ENCODE peak calls at places on chromosomes 13 and 19, in eight cellular contexts. P is mammary epithelial cell; C is hepatocyte; S is DMS79; R is heart left ventricle; Y is GM12864; I is Jurkat, Clone E6-1; J is amygdala. E is an unnamed sample.

GRCh38 chr13:79861731-79862130 is 380.8 kb downstream of the NDFIP2 start:
- DNase-seq in R (no peak), J (no peak), C (peak), Y (no peak), S (no peak), P (no peak), I (no peak), E (no peak)

GRCh38 chr19:30602661-30603322 is 230.6 kb downstream of the ZNF536 start:
- DNase-seq in Y (no peak), S (no peak), J (no peak), P (no peak), C (no peak), I (no peak), R (no peak), E (no peak)

GRCh38 chr13:60463787-60464186 is 66.8 kb downstream of the TDRD3 start:
- DNase-seq in C (no peak), J (no peak), R (no peak), S (no peak), P (no peak), Y (no peak), I (no peak), E (no peak)

GRCh38 chr13:90857921-90858320 is 489.6 kb upstream of the MIR17HG start:
- DNase-seq in J (no peak), S (no peak), C (no peak), P (no peak), I (no peak), Y (no peak), R (no peak), E (no peak)

GRCh38 chr13:46936525-46936924 is 39.7 kb upstream of the HTR2A start:
- DNase-seq in R (no peak), S (no peak), C (no peak), I (no peak), Y (no peak), P (peak), J (no peak), E (no peak)

GRCh38 chr13:51003642-51004041 is 94.1 kb downstream of the RNASEH2B start:
- DNase-seq in R (no peak), P (no peak), I (no peak), Y (no peak), S (no peak), J (no peak), C (no peak), E (no peak)

GRCh38 chr13:25752957-25753540 is 298.8 kb downstream of the SHISA2 start:
- DNase-seq in C (peak), Y (no peak), S (no peak), R (no peak), I (peak), P (peak), J (no peak), E (no peak)

GRCh38 chr13:95870421-95870820 is 182.8 kb downstream of the UGGT2 start:
- DNase-seq in S (no peak), C (no peak), Y (no peak), I (no peak), P (no peak), R (no peak), J (no peak), E (no peak)

GRCh38 chr19:50204811-50205675 is 1.6 kb downstream of the MYH14 start:
- DNase-seq in P (no peak), R (peak), I (no peak), S (peak), J (peak), Y (no peak), C (peak), E (peak)

GRCh38 chr13:99572921-99573320 is 71.6 kb downstream of the TM9SF2 start:
- DNase-seq in C (no peak), R (no peak), I (no peak), Y (no peak), S (no peak), P (no peak), J (no peak), E (no peak)

GRCh38 chr19:44960906-44961734 is 5.9 kb downstream of the CLPTM1 start:
- DNase-seq in S (no peak), P (no peak), J (no peak), R (no peak), C (no peak), I (no peak), Y (no peak), E (no peak)

GRCh38 chr13:35136585-35136984 is 194.5 kb downstream of the NBEA start:
- DNase-seq in P (no peak), C (no peak), I (no peak), Y (no peak), S (no peak), J (no peak), R (no peak), E (no peak)

E was measured in HepG2.